ENCODE peak calls at places on chromosomes 11 and 22, in four cellular contexts. K, C, N and X are unnamed samples.

GRCh38 chr11:75349540-75350116 is 1.8 kb downstream of the ARRB1 start:
- DNase-seq in N (peak; percentile 44), C (no peak), K (no peak), X (no peak)

GRCh38 chr11:94834931-94835330 is 66.8 kb downstream of the AMOTL1 start:
- DNase-seq in N (no peak), K (no peak), C (no peak), X (no peak)

GRCh38 chr22:20785415-20785814 is 11.5 kb downstream of the SERPIND1 start:
- DNase-seq in C (no peak), N (no peak), K (no peak), X (no peak)

GRCh38 chr11:36452231-36452630 is 57.8 kb downstream of the TRAF6 start:
- DNase-seq in N (no peak), K (no peak), C (no peak), X (no peak)

GRCh38 chr11:46916251-46916650 is 2.1 kb downstream of the LRP4 start:
- DNase-seq in K (no peak), N (no peak), C (no peak), X (no peak)

GRCh38 chr11:69665669-69666068 is 9.5 kb downstream of the LTO1 start:
- DNase-seq in N (no peak), C (no peak), K (no peak), X (no peak)

GRCh38 chr22:17267661-17268330 is 48.6 kb upstream of the ADA2 start:
- DNase-seq in C (no peak), K (no peak), N (no peak), X (no peak)

GRCh38 chr11:14861680-14862079 is 30.4 kb downstream of the CYP2R1 start:
- DNase-seq in N (no peak), K (peak; percentile 67), C (no peak), X (no peak)

GRCh38 chr11:34585870-34586654 is 34.8 kb upstream of the EHF start:
- DNase-seq in C (peak; percentile 20), K (peak; percentile 70), N (peak; percentile 61), X (peak; percentile 49)

GRCh38 chr22:17774928-17775675 is 833 bp upstream of the BID start:
- DNase-seq in N (no peak), K (no peak), C (no peak), X (no peak)

GRCh38 chr11:66112640-66113098 is 42.6 kb downstream of the PACS1 start:
- DNase-seq in K (no peak), C (no peak), N (no peak), X (peak; percentile 70)

GRCh38 chr11:128469220-128469619 is 118.1 kb downstream of the ETS1 start:
- DNase-seq in N (no peak), C (peak; percentile 77), K (no peak), X (no peak)

GRCh38 chr11:69187540-69188065 is 31.9 kb downstream of the SMIM38 start:
- DNase-seq in K (no peak), C (no peak), N (no peak), X (no peak)

GRCh38 chr11:130560000-130560852 is 111.8 kb downstream of the ADAMTS15 start:
- DNase-seq in N (no peak), K (no peak), C (no peak), X (no peak)

GRCh38 chr11:20010861-20011225 is 149.4 kb downstream of the DBX1 start:
- DNase-seq in N (no peak), C (no peak), K (no peak), X (no peak)

GRCh38 chr11:61332266-61332822 is 561 bp downstream of the DDB1 start:
- DNase-seq in C (no peak), K (peak; percentile 52), N (peak; percentile 45), X (peak; percentile 57)

GRCh38 chr11:20754957-20755356 is 85.6 kb downstream of the NELL1 start:
- DNase-seq in C (no peak), K (peak; percentile 2), N (no peak), X (peak; percentile 9)

GRCh38 chr22:44532466-44533025 is 34.5 kb upstream of the RTL6 start:
- DNase-seq in N (no peak), K (no peak), C (no peak), X (no peak)

GRCh38 chr11:14422052-14422813 is 63.2 kb upstream of the RRAS2 start:
- DNase-seq in N (peak; percentile 69), C (no peak), K (peak; percentile 82), X (peak; percentile 88)

GRCh38 chr22:49203091-49203862 is 624.4 kb downstream of the BRD1 start:
- DNase-seq in K (no peak), N (no peak), C (no peak), X (no peak)

GRCh38 chr11:40037005-40037404 is 1422.4 kb downstream of the LRRC4C start:
- DNase-seq in N (no peak), K (no peak), C (no peak), X (no peak)

DNA sequence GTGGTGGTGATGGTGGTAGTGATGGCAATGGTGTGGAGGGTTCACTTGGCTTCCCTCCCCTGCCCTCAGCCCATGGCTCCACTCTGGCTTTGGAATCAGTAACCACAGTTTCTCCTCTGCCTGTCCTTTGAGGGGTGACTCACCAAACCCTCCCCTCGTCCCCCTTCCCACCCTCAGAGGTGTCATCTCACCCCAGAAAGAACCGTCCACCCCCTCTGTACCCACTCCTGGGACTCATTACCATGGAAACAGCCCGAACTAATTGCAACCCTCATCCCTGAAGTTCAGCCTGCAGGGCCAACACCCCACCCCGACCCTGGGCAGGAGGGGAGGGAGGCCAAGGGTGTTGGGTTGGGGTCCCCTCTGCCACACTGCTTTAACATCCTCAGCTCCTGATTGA is 26.6 kb downstream of the PHLDB1 start:
- DNase-seq in K (no peak), N (peak; percentile 32), C (no peak), X (no peak)
- TF ChIP-seq CHD4 in K (no peak), N (no peak), C (no peak), X (no peak)

GRCh38 chr22:38201371-38201717 is 450 bp upstream of the MAFF start:
- DNase-seq in N (no peak), C (no peak), K (no peak), X (no peak)
- H3K4me3 ChIP-seq in N (peak overlapping the region; percentile 33), C (no peak overlapping the region), K (peak overlapping the region; percentile 69), X (peak overlapping the region; percentile 67)

DNA sequence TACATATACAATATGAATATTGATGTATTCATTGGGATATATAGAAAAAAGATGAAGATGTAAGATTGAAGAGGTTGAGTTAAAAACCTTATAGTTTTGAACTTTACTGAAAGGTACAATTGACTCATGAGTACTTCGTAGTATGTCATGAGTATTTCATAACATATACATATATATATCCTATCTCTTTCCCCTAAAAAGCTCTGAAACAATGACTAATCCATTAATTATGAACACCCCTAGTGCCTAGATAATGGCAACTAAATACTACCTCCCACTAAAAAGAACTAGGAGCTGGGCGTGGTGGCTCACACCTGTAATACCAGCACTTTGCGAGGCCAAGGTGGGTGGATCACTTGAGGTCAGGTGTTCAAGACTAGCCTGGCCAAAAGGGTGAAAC is 31.5 kb downstream of the SLC35F2 start:
- DNase-seq in N (no peak), C (no peak), K (no peak), X (no peak)
- TF ChIP-seq BHLHE40 in N (no peak), C (no peak), K (no peak), X (no peak)

GRCh38 chr22:26321469-26321913 is 107.6 kb upstream of the ASPHD2 start:
- DNase-seq in C (no peak), N (peak; percentile 25), K (no peak), X (peak; percentile 9)

GRCh38 chr22:26320469-26320868 is 108.6 kb upstream of the ASPHD2 start:
- DNase-seq in K (no peak), N (no peak), C (no peak), X (no peak)

GRCh38 chr22:26323013-26323412 is 106.0 kb upstream of the ASPHD2 start:
- DNase-seq in N (no peak), K (no peak), C (no peak), X (no peak)

GRCh38 chr22:26324150-26324549 is 104.9 kb upstream of the ASPHD2 start:
- DNase-seq in C (no peak), K (no peak), N (no peak), X (no peak)

DNA sequence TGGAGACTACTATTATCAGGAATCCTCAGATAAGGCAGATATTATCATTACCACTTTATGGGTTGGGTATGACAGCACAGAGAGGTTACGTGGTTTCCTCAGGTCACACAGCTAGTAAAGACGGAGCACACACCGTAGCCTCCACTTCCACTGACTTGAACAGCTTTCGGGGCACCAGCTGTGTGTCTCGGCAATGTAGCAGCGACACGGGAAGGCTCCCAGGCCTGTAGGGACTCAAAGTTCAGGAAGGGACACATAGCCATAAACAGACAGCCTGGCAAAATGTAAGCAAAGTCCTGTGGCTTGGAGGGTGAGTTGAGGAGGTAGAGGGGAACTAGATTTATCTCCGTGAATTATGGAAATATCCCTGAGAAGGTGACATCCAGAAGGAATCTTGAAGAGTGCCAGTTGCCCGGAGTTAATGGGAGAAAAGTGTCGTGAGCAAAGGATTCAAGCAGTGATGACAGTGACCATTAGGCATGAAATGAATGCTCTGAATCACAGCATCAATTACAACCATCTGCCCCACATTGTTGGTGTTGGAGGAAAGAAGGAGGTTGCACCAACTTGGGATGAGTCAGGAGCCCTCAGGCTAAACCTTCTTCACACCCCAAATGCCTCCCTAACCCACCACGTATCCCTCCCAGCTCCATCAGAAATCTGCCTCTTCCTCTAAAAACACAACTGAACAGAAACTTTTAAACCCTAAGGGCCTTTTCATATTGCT is 106.7 kb upstream of the ASPHD2 start:
- DNase-seq in N (no peak), C (no peak), K (no peak), X (no peak)
- TF ChIP-seq CHD4 in N (no peak), C (no peak), K (no peak), X (no peak)

DNA sequence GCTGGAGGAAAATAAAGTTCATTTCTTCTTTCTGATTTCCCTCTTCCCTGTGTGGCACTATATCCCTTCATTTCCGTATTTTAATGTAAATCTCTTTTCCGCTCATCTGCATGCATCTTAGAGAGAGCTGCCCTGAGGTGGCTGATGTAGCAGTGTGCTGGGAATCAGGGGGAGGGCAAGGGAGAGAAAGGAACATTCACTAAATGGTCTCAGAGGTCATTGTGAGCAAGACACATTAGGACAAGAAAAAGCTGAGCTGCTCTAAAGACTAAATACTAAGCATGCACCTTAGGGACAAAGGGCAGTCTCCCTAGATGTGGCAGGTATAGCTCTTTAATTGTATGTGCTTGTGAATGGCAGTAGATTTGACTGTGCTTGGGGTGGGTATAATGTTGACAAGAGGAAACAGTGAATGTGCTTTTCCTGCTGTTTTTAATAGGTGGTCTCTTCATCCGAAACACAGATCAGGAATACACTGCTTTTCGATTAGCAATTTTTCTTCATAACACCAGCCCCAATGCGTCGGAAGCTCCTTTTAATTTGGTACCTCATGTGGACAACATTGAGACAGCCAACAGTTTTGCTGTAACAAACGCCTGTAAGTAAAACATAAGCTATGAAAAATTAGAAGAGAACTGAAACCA is 2.1 kb downstream of the GRIA4 start:
- DNase-seq in N (no peak), C (no peak), K (no peak), X (no peak)
- H3K4me3 ChIP-seq in N (no peak overlapping the region), C (no peak overlapping the region), K (no peak overlapping the region), X (no peak overlapping the region)

DNA sequence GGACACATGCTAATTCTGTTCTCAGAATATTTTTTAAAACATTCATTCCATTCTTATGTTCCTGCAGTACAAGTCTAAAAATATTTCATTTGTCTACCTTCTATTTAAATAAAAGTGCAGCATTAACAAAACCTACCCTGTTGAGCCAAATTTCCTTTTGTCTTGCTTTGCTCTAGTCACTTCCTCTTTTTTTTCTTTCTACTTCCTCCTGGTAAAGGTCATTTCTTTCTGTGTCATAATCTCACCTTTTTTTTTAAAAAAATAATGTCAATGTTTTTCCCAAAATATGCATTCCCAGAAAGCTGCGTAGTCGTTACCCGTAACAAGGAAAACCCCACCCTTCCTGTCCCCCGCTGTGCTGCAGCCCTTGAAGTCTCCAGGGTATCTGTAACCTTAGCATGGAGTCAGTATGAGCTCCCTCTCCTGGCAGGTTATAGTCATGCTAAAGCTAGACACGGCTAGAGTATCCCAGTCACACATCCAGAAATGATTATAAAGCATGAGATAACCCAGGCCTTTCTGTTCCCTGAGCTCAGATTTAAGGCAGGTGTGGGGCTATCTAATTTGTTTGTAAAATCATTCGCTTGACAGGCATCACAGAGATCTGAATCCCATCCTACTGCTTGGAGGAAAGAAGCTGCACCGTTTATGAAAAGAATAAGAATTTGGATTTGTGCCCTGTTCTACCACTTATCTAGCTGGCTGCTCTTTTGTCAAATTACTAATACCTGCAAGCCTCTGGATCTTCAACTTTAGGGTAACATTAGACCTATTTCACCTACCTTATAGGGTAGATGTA is 51.1 kb upstream of the EED start:
- DNase-seq in C (peak; percentile 78), K (peak; percentile 76), N (peak; percentile 89), X (peak; percentile 87)
- TF ChIP-seq BHLHE40 in C (no peak), K (no peak), N (peak; percentile 49), X (no peak)